ENCODE peak calls at places on chromosomes 5 and 9, in ten cellular contexts. One of them, this sample, is unnamed.

GRCh38 chr5:13919087-13919486 is 25.4 kb downstream of the DNAH5 start:
- DNase-seq in NB4: no peak
- DNase-seq in endothelial cell: no peak
- DNase-seq in heart right ventricle: no peak
- DNase-seq in Daoy: no peak
- DNase-seq in omental fat pad: no peak
- DNase-seq in iPS-NIHi11: no peak
- DNase-seq in choroid plexus epithelial cell: no peak
- DNase-seq in G401: no peak
- DNase-seq in IMR-90: no peak
- DNase-seq in this sample: no peak

GRCh38 chr9:8036914-8037524 is 237.4 kb upstream of the DMAC1 start:
- DNase-seq in heart right ventricle: no peak
- DNase-seq in omental fat pad: no peak
- DNase-seq in G401: no peak
- DNase-seq in endothelial cell: no peak
- DNase-seq in NB4: no peak
- DNase-seq in Daoy: no peak
- DNase-seq in IMR-90: no peak
- DNase-seq in choroid plexus epithelial cell: no peak
- DNase-seq in iPS-NIHi11: no peak
- DNase-seq in this sample: no peak

GRCh38 chr5:81422671-81423070 is 28.7 kb upstream of the ACOT12 start:
- DNase-seq in Daoy: peak; percentile 49
- DNase-seq in G401: no peak
- DNase-seq in IMR-90: peak; percentile 97
- DNase-seq in choroid plexus epithelial cell: peak; percentile 95
- DNase-seq in iPS-NIHi11: no peak
- DNase-seq in endothelial cell: no peak
- DNase-seq in NB4: no peak
- DNase-seq in omental fat pad: no peak
- DNase-seq in heart right ventricle: no peak
- DNase-seq in this sample: no peak

GRCh38 chr5:73523861-73524260 is 25.6 kb downstream of the BTF3 start:
- DNase-seq in iPS-NIHi11: no peak
- DNase-seq in heart right ventricle: no peak
- DNase-seq in omental fat pad: no peak
- DNase-seq in G401: no peak
- DNase-seq in IMR-90: peak; percentile 52
- DNase-seq in endothelial cell: no peak
- DNase-seq in choroid plexus epithelial cell: no peak
- DNase-seq in Daoy: no peak
- DNase-seq in NB4: no peak
- DNase-seq in this sample: no peak

GRCh38 chr9:112890106-112891081 is at the start of gene SLC46A2:
- DNase-seq in G401: peak; percentile 60
- DNase-seq in NB4: no peak
- DNase-seq in iPS-NIHi11: peak; percentile 67
- DNase-seq in IMR-90: no peak
- DNase-seq in endothelial cell: peak; percentile 20
- DNase-seq in choroid plexus epithelial cell: no peak
- DNase-seq in Daoy: no peak
- DNase-seq in heart right ventricle: no peak
- DNase-seq in omental fat pad: no peak
- DNase-seq in this sample: peak; percentile 45

GRCh38 chr9:132997591-132997990 is 19.1 kb downstream of the GFI1B start:
- DNase-seq in Daoy: peak; percentile 93
- DNase-seq in IMR-90: peak; percentile 65
- DNase-seq in G401: no peak
- DNase-seq in endothelial cell: no peak
- DNase-seq in choroid plexus epithelial cell: peak; percentile 75
- DNase-seq in NB4: no peak
- DNase-seq in iPS-NIHi11: no peak
- DNase-seq in omental fat pad: no peak
- DNase-seq in heart right ventricle: no peak
- DNase-seq in this sample: no peak

GRCh38 chr5:35617435-35618296 is at the start of gene SPEF2:
- DNase-seq in endothelial cell: peak; percentile 83
- DNase-seq in G401: peak; percentile 87
- DNase-seq in iPS-NIHi11: peak; percentile 88
- DNase-seq in omental fat pad: peak; percentile 43
- DNase-seq in NB4: peak; percentile 42
- DNase-seq in IMR-90: peak; percentile 91
- DNase-seq in choroid plexus epithelial cell: peak; percentile 93
- DNase-seq in Daoy: peak; percentile 89
- DNase-seq in heart right ventricle: peak; percentile 83
- DNase-seq in this sample: peak; percentile 90

GRCh38 chr9:116166713-116167112 is 13.1 kb downstream of the PAPPA start:
- DNase-seq in NB4: no peak
- DNase-seq in Daoy: peak; percentile 27
- DNase-seq in choroid plexus epithelial cell: no peak
- DNase-seq in endothelial cell: no peak
- DNase-seq in heart right ventricle: no peak
- DNase-seq in IMR-90: no peak
- DNase-seq in omental fat pad: no peak
- DNase-seq in G401: no peak
- DNase-seq in iPS-NIHi11: no peak
- DNase-seq in this sample: no peak

GRCh38 chr5:133499896-133500295 is 112.4 kb downstream of the FSTL4 start:
- DNase-seq in NB4: no peak
- DNase-seq in Daoy: no peak
- DNase-seq in heart right ventricle: no peak
- DNase-seq in iPS-NIHi11: no peak
- DNase-seq in endothelial cell: no peak
- DNase-seq in IMR-90: no peak
- DNase-seq in G401: no peak
- DNase-seq in omental fat pad: no peak
- DNase-seq in choroid plexus epithelial cell: no peak
- DNase-seq in this sample: no peak

GRCh38 chr9:94782367-94783120 is 56.0 kb downstream of the AOPEP start:
- DNase-seq in heart right ventricle: no peak
- DNase-seq in endothelial cell: no peak
- DNase-seq in Daoy: peak; percentile 49
- DNase-seq in iPS-NIHi11: no peak
- DNase-seq in choroid plexus epithelial cell: no peak
- DNase-seq in IMR-90: peak; percentile 83
- DNase-seq in omental fat pad: no peak
- DNase-seq in G401: no peak
- DNase-seq in NB4: no peak
- DNase-seq in this sample: no peak

GRCh38 chr5:159002201-159002600 is 97.5 kb downstream of the EBF1 start:
- DNase-seq in choroid plexus epithelial cell: no peak
- DNase-seq in NB4: no peak
- DNase-seq in Daoy: no peak
- DNase-seq in iPS-NIHi11: no peak
- DNase-seq in G401: no peak
- DNase-seq in IMR-90: no peak
- DNase-seq in omental fat pad: no peak
- DNase-seq in heart right ventricle: no peak
- DNase-seq in endothelial cell: no peak
- DNase-seq in this sample: no peak

GRCh38 chr9:127903557-127904475 is 4.4 kb upstream of the ST6GALNAC6 start:
- DNase-seq in IMR-90: no peak
- DNase-seq in iPS-NIHi11: peak; percentile 63
- DNase-seq in NB4: peak; percentile 40
- DNase-seq in omental fat pad: no peak
- DNase-seq in G401: no peak
- DNase-seq in heart right ventricle: peak; percentile 91
- DNase-seq in choroid plexus epithelial cell: no peak
- DNase-seq in Daoy: peak; percentile 72
- DNase-seq in endothelial cell: peak; percentile 47
- DNase-seq in this sample: peak; percentile 83

GRCh38 chr9:114803459-114803858 is 2.4 kb downstream of the TNFSF15 start:
- DNase-seq in IMR-90: no peak
- DNase-seq in endothelial cell: no peak
- DNase-seq in G401: no peak
- DNase-seq in heart right ventricle: peak; percentile 11
- DNase-seq in NB4: no peak
- DNase-seq in iPS-NIHi11: no peak
- DNase-seq in omental fat pad: no peak
- DNase-seq in choroid plexus epithelial cell: no peak
- DNase-seq in Daoy: no peak
- DNase-seq in this sample: no peak

GRCh38 chr9:104856413-104856941 is 71.5 kb downstream of the ABCA1 start:
- DNase-seq in IMR-90: peak; percentile 38
- DNase-seq in iPS-NIHi11: no peak
- DNase-seq in choroid plexus epithelial cell: peak; percentile 49
- DNase-seq in Daoy: no peak
- DNase-seq in NB4: no peak
- DNase-seq in G401: no peak
- DNase-seq in omental fat pad: no peak
- DNase-seq in endothelial cell: no peak
- DNase-seq in heart right ventricle: no peak
- DNase-seq in this sample: no peak

This sample was measured in WTC11.